ENCODE peak calls at places on chromosomes 3 and 15, in six cellular contexts. M is astrocyte of the spinal cord, J is thyroid gland, S is immature natural killer cell, O is T-cell, X is NCI-H526. K is an unnamed sample.

GRCh38 chr3:126542340-126543241 is 16.1 kb downstream of the C3orf22 start:
- DNase-seq in M (no peak), S (no peak), J (no peak), X (no peak), O (no peak), K (no peak)

GRCh38 chr3:46979958-46980497 is 562 bp downstream of the NBEAL2 start:
- DNase-seq in X (peak; percentile 62), O (no peak), J (peak; percentile 36), M (no peak), S (no peak), K (no peak)

GRCh38 chr15:81074773-81075172 is 59.3 kb upstream of the CFAP161 start:
- DNase-seq in O (no peak), M (no peak), J (no peak), X (no peak), S (no peak), K (no peak)

GRCh38 chr15:92083190-92083589 is 229.7 kb downstream of the SLCO3A1 start:
- DNase-seq in S (no peak), O (no peak), J (peak; percentile 44), X (no peak), M (no peak), K (no peak)

GRCh38 chr3:135891121-135891520 is 74.4 kb upstream of the PPP2R3A start:
- DNase-seq in X (no peak), O (no peak), M (peak; percentile 22), J (no peak), S (no peak), K (no peak)

GRCh38 chr3:23304424-23304823 is 101.3 kb downstream of the UBE2E2 start:
- DNase-seq in M (no peak), S (no peak), X (no peak), J (no peak), O (no peak), K (no peak)

GRCh38 chr3:50428007-50428633 is 68.8 kb upstream of the TMEM115 start:
- DNase-seq in S (peak; percentile 80), M (no peak), J (no peak), X (no peak), O (peak; percentile 38), K (no peak)

GRCh38 chr3:12316253-12316652 is 27.4 kb downstream of the PPARG start:
- DNase-seq in O (no peak), J (no peak), S (no peak), X (no peak), M (no peak), K (no peak)

GRCh38 chr3:66472313-66473134 is 28.3 kb downstream of the LRIG1 start:
- DNase-seq in O (no peak), J (no peak), M (peak; percentile 81), S (no peak), X (no peak), K (no peak)

GRCh38 chr3:24963762-24964625 is 464.1 kb upstream of the RARB start:
- DNase-seq in O (no peak), J (no peak), X (peak; percentile 43), S (no peak), M (peak; percentile 58), K (no peak)

GRCh38 chr15:95442107-95442719 is 888.3 kb upstream of the NR2F2 start:
- DNase-seq in M (no peak), J (no peak), S (no peak), O (no peak), X (no peak), K (no peak)